ENCODE peak calls at places on chromosomes 4 and X, in nine cellular contexts. C is vagina; B is right lobe of liver; K is thoracic aorta; I is lower leg skin; P is suprapubic skin; M is SK-N-SH; Z is CD8-positive, alpha-beta T cell; H is hepatocyte. Q is an unnamed sample.

GRCh38 chr4:78002260-78002659 is 54.9 kb upstream of the FRAS1 start:
- DNase-seq in C (no peak), B (no peak), K (no peak), I (no peak), P (no peak), M (no peak), Z (no peak), H (no peak), Q (no peak)

GRCh38 chr4:117447925-117448324 is 362.5 kb upstream of the TRAM1L1 start:
- DNase-seq in C (no peak), B (peak), K (no peak), I (no peak), P (no peak), M (no peak), Z (no peak), H (no peak), Q (peak)

GRCh38 chr4:188780028-188780427 is 640.8 kb downstream of the TRIML1 start:
- DNase-seq in C (no peak), B (no peak), K (no peak), I (no peak), P (no peak), M (no peak), Z (no peak), H (no peak), Q (no peak)

GRCh38 chrX:1502241-1502640 is 34.7 kb downstream of the P2RY8 start:
- DNase-seq in C (no peak), B (peak), K (no peak), I (no peak), P (peak), M (no peak), Z (no peak), H (no peak), Q (peak)

GRCh38 chr4:38514465-38515146 is 149.4 kb upstream of the KLF3 start:
- DNase-seq in C (no peak), B (no peak), K (no peak), I (no peak), P (no peak), M (no peak), Z (no peak), H (no peak), Q (no peak)

GRCh38 chr4:53012738-53013137 is 150.6 kb downstream of the RASL11B start:
- DNase-seq in C (no peak), B (no peak), K (no peak), I (no peak), P (no peak), M (peak), Z (no peak), H (peak), Q (peak)

GRCh38 chr4:102612824-102613366 is 111.7 kb downstream of the NFKB1 start:
- DNase-seq in C (no peak), B (no peak), K (no peak), I (no peak), P (no peak), M (no peak), Z (peak), H (no peak), Q (no peak)

GRCh38 chr4:87918314-87919058 is 57.0 kb upstream of the SPP1 start:
- DNase-seq in C (no peak), B (no peak), K (no peak), I (no peak), P (no peak), M (no peak), Z (no peak), H (no peak), Q (no peak)

GRCh38 chrX:45344597-45344996 is 143.9 kb upstream of the DIPK2B start:
- DNase-seq in C (no peak), B (no peak), K (no peak), I (no peak), P (no peak), M (no peak), Z (no peak), H (no peak), Q (no peak)

GRCh38 chr4:141247430-141247780 is 26.7 kb downstream of the ZNF330 start:
- DNase-seq in C (no peak), B (no peak), K (no peak), I (no peak), P (no peak), M (no peak), Z (no peak), H (no peak), Q (no peak)

GRCh38 chr4:128536746-128537145 is 249.1 kb upstream of the PGRMC2 start:
- DNase-seq in C (no peak), B (no peak), K (no peak), I (no peak), P (no peak), M (no peak), Z (no peak), H (no peak), Q (no peak)

GRCh38 chr4:156906325-156906724 is 65.3 kb downstream of the PDGFC start:
- DNase-seq in C (no peak), B (no peak), K (no peak), I (no peak), P (no peak), M (no peak), Z (no peak), H (no peak), Q (no peak)

GRCh38 chrX:3286196-3286920 is 60.1 kb downstream of the MXRA5 start:
- DNase-seq in C (no peak), B (no peak), K (no peak), I (no peak), P (no peak), M (no peak), Z (no peak), H (peak), Q (no peak)

GRCh38 chrX:56729152-56729557 is at the start of gene NBDY:
- DNase-seq in C (no peak), B (no peak), K (no peak), I (peak), P (no peak), M (peak), Z (peak), H (peak), Q (peak)

GRCh38 chrX:149568701-149569296 is 18.5 kb downstream of the MAGEA9B start:
- DNase-seq in C (no peak), B (no peak), K (no peak), I (no peak), P (no peak), M (no peak), Z (no peak), H (no peak), Q (no peak)

GRCh38 chr4:176036585-176037205 is 28.9 kb upstream of the WDR17 start:
- DNase-seq in C (no peak), B (no peak), K (no peak), I (no peak), P (no peak), M (no peak), Z (no peak), H (no peak), Q (peak)

GRCh38 chr4:7726665-7727413 is 212.8 kb downstream of the AFAP1 start:
- DNase-seq in C (no peak), B (no peak), K (no peak), I (no peak), P (no peak), M (no peak), Z (no peak), H (no peak), Q (no peak)

GRCh38 chrX:43718546-43718945 is 62.4 kb downstream of the MAOA start:
- DNase-seq in C (no peak), B (no peak), K (no peak), I (no peak), P (no peak), M (no peak), Z (no peak), H (no peak), Q (no peak)

GRCh38 chr4:159010563-159011260 is 92.2 kb upstream of the RAPGEF2 start:
- DNase-seq in C (no peak), B (peak), K (no peak), I (peak), P (peak), M (no peak), Z (no peak), H (peak), Q (no peak)

GRCh38 chrX:25726539-25726938 is 411.6 kb upstream of the MAGEB18 start:
- DNase-seq in C (no peak), B (no peak), K (no peak), I (no peak), P (no peak), M (no peak), Z (no peak), H (peak), Q (no peak)

GRCh38 chr4:35087216-35087615 is 1157.1 kb downstream of the ARAP2 start:
- DNase-seq in C (no peak), B (no peak), K (no peak), I (no peak), P (no peak), M (no peak), Z (no peak), H (no peak), Q (no peak)

GRCh38 chrX:12580548-12580947 is 210.7 kb upstream of the PRPS2 start:
- DNase-seq in C (no peak), B (no peak), K (no peak), I (no peak), P (no peak), M (no peak), Z (no peak), H (no peak), Q (no peak)

GRCh38 chrX:95885074-95885473 is 799.6 kb upstream of the DIAPH2 start:
- DNase-seq in C (no peak), B (peak), K (no peak), I (peak), P (no peak), M (no peak), Z (no peak), H (peak), Q (no peak)

GRCh38 chr4:146333187-146333894 is 119.0 kb downstream of the REELD1 start:
- DNase-seq in C (no peak), B (no peak), K (no peak), I (no peak), P (no peak), M (no peak), Z (no peak), H (peak), Q (peak)

GRCh38 chr4:117771647-117772337 is 262.5 kb upstream of the NDST3 start:
- DNase-seq in C (no peak), B (no peak), K (no peak), I (no peak), P (no peak), M (no peak), Z (no peak), H (no peak), Q (no peak)

GRCh38 chrX:71616672-71617529 is 1.4 kb downstream of the CXCR3 start:
- DNase-seq in C (no peak), B (peak), K (no peak), I (no peak), P (no peak), M (peak), Z (peak), H (no peak), Q (no peak)

GRCh38 chr4:182809417-182810102 is 107.6 kb downstream of the DCTD start:
- DNase-seq in C (no peak), B (no peak), K (no peak), I (no peak), P (no peak), M (no peak), Z (no peak), H (peak), Q (no peak)
- TF ChIP-seq CTCF in C (no peak), B (peak), K (no peak), I (no peak), P (no peak), M (no peak), Z (no peak), H (peak), Q (peak)

DNA sequence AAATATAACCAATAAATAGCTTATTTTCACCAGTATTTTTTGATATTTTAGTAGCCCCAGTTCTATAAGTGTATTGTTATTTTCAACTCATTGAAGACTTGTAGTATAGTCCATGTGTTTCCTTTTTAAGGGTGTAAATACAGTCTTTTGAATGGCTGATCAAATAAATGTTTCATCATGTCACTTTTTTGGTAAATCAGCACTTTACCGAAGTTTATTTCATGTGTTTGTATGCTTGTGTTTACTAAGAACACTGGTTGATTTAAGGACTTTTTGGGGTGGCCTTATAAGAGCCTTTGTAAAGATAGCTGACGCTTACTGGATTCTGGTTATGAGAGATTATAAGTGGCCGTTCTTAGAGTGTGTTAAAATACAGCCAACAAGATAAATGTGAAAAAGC is 2.6 kb downstream of the UBE2K start:
- DNase-seq in C (no peak), B (no peak), K (no peak), I (no peak), P (no peak), M (no peak), Z (no peak), H (no peak), Q (no peak)
- H3K4me3 ChIP-seq in C (no peak), B (peak), K (peak), I (no peak), P (peak), M (peak), Z (no peak), H (peak), Q (peak)

DNA sequence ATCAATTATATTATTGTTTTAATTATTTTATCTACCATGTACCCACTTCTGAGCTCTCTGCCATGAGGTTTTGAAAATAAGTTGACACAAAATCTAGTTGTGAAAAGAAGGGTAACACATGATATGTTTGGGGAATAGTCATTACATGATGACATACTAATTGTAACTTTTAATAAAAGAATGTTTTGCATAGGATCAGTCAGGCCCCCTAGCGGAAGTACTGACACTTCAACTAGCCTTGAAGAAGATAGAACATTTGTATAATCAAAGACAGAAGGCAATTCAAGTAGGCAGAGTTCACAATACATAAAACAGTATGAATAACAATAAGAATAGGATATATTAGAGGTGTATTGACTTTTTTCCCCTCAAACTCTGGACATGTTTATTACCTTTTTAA is 1191.0 kb upstream of the AGA start:
- DNase-seq in C (no peak), B (no peak), K (no peak), I (no peak), P (no peak), M (no peak), Z (no peak), H (no peak), Q (no peak)
- TF ChIP-seq CTCF in C (no peak), B (no peak), K (no peak), I (no peak), P (no peak), M (peak), Z (no peak), H (no peak), Q (no peak)

DNA sequence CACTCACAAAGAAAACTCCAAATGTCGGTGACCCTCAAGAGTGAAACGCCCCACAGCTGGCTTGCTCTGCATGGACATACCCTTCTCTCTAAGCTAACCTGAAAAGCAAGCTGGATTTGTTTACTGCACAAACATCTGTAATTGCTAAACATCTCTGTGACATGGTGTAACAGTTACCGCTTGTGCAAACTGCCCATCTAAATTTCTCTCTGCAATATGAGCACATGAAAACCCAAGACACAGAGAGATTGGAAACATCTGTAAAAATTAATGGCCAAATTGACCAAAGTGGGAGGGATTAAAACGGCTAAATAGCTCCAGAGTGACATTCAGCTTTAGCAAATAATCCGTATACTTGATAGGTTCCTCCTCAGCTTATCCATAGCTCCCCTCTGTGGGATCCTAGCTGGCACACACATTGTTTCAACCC is 155.0 kb upstream of the MAP3K15 start:
- DNase-seq in C (no peak), B (peak), K (no peak), I (peak), P (no peak), M (no peak), Z (no peak), H (peak), Q (no peak)
- H3K4me3 ChIP-seq in C (no peak), B (no peak), K (no peak), I (no peak), P (peak), M (peak), Z (no peak), H (no peak), Q (no peak)

DNA sequence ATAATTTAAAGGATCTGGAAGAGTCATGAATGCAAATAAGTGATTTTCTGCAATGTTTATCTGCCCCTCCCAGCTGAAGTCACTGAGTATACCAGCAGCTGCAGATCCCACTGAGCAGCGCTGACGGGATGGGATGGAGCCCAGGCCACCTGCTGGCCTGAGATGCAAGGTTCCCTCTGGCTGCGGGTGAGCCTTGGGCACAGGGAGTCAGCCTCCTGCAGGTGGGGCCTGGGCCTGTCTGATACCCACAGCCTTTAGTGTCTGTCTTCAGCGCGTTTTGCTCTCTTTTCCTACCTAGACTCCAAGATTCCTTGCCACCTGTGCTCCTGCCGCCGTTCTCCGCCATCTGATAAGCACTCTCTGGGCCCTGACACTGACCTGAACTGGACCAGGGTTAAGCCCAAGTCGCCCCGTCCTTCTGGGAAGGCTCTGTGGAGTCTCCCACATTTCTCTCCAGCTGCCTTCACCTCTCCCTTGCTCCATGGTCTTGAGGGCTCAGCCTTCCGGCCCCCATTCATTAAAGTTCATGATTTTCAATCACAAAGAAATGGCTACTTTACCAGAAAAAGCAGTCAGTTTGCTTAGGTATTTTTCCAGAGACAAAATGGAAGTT is 223.1 kb upstream of the FAT1 start:
- DNase-seq in C (no peak), B (no peak), K (no peak), I (no peak), P (no peak), M (peak), Z (no peak), H (peak), Q (no peak)
- TF ChIP-seq CTCF in C (no peak), B (peak), K (no peak), I (no peak), P (peak), M (peak), Z (no peak), H (peak), Q (no peak)

GRCh38 chrX:67545772-67546495 is 2.1 kb downstream of the AR start:
- DNase-seq in C (no peak), B (no peak), K (no peak), I (no peak), P (peak), M (peak), Z (no peak), H (peak), Q (no peak)

GRCh38 chrX:67544871-67545771 is 1.3 kb downstream of the AR start:
- DNase-seq in C (no peak), B (no peak), K (no peak), I (no peak), P (no peak), M (peak), Z (no peak), H (peak), Q (no peak)

GRCh38 chrX:67544281-67544680 is 460 bp downstream of the AR start:
- DNase-seq in C (no peak), B (no peak), K (no peak), I (no peak), P (no peak), M (peak), Z (no peak), H (peak), Q (no peak)

GRCh38 chrX:67546496-67547423 is 2.9 kb downstream of the AR start:
- DNase-seq in C (no peak), B (no peak), K (no peak), I (no peak), P (peak), M (peak), Z (no peak), H (no peak), Q (no peak)

GRCh38 chrX:67543818-67544217 is at the start of gene AR:
- DNase-seq in C (no peak), B (peak), K (no peak), I (peak), P (peak), M (peak), Z (no peak), H (peak), Q (no peak)
- H3K4me3 ChIP-seq in C (peak), B (peak), K (peak), I (peak), P (peak), M (peak), Z (no peak), H (peak), Q (no peak)

DNA sequence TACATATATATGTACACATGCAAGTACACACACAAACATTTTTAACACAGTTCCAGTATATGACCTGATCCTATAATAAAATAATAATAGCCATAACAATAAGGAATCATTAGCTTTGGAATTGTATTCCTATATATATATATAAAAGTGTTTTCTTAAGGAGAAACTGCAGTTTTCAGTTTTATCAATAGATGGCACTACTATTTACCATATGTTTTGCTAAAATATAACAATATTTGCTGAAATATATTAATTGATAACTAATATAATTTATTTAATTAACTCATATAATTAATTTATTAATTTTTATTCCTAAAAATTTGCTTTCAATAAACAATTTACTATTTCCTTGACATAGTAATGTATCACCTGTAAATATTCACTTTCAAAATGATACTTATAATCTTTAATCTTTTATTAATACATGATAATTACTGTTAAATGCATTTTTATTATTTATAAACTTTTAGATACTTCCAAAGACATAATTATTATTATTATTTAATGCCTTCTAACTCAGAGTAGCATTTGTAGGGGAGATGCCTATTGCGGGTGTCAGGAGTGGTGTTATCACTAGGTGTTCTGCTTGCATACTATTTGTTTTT is 599.5 kb downstream of the FSTL5 start:
- DNase-seq in C (no peak), B (no peak), K (no peak), I (no peak), P (no peak), M (no peak), Z (no peak), H (peak), Q (no peak)
- TF ChIP-seq CTCF in C (no peak), B (no peak), K (no peak), I (no peak), P (no peak), M (peak), Z (no peak), H (peak), Q (no peak)